ENCODE peak calls at places on chromosomes 11 and 22, in five cellular contexts. C is stomach, X is NB4, H is breast epithelium, V is IMR-90. E is an unnamed sample.

GRCh38 chr11:12188548-12189317 is 78.3 kb downstream of the MICAL2 start:
- DNase-seq in C (no peak), X (no peak), H (no peak), V (no peak), E (no peak)

GRCh38 chr11:15472405-15472799 is 357.7 kb downstream of the INSC start:
- DNase-seq in C (no peak), X (no peak), H (no peak), V (no peak), E (no peak)

GRCh38 chr11:12388939-12389670 is 11.7 kb downstream of the PARVA start:
- DNase-seq in C (no peak), X (no peak), H (no peak), V (no peak), E (no peak)

GRCh38 chr11:67301951-67302516 is 1.3 kb upstream of the SSH3 start:
- DNase-seq in C (peak; percentile 67), X (peak; percentile 43), H (peak; percentile 80), V (peak; percentile 68), E (peak; percentile 93)

GRCh38 chr22:46971141-46971775 is 208.8 kb downstream of the TBC1D22A start:
- DNase-seq in C (no peak), X (no peak), H (no peak), V (peak; percentile 83), E (peak; percentile 32)

GRCh38 chr22:41478891-41479521 is 10.1 kb downstream of the ACO2 start:
- DNase-seq in C (no peak), X (peak; percentile 39), H (no peak), V (peak; percentile 59), E (no peak)

GRCh38 chr11:70716986-70717775 is 318.9 kb downstream of the CTTN start:
- DNase-seq in C (no peak), X (peak; percentile 82), H (no peak), V (no peak), E (no peak)

GRCh38 chr11:64566042-64566914 is 24.7 kb upstream of the SLC22A12 start:
- DNase-seq in C (peak; percentile 41), X (peak; percentile 70), H (no peak), V (peak; percentile 65), E (no peak)

GRCh38 chr11:64359712-64360402 is 895 bp downstream of the RPS6KA4 start:
- DNase-seq in C (peak; percentile 46), X (peak; percentile 40), H (no peak), V (no peak), E (no peak)

GRCh38 chr11:56911312-56911711 is 77.4 kb upstream of the OR5AK2 start:
- DNase-seq in C (no peak), X (no peak), H (no peak), V (no peak), E (no peak)

GRCh38 chr11:45610627-45611026 is 54.8 kb downstream of the CHST1 start:
- DNase-seq in C (no peak), X (peak; percentile 88), H (no peak), V (no peak), E (no peak)

GRCh38 chr11:118735203-118735602 is 55.8 kb upstream of the TREH start:
- DNase-seq in C (no peak), X (no peak), H (no peak), V (no peak), E (peak; percentile 10)

GRCh38 chr11:567629-568258 is 7.0 kb downstream of the RASSF7 start:
- DNase-seq in C (no peak), X (no peak), H (no peak), V (no peak), E (no peak)

GRCh38 chr11:102061276-102061675 is 14.0 kb downstream of the CFAP300 start:
- DNase-seq in C (no peak), X (no peak), H (no peak), V (peak; percentile 28), E (no peak)

GRCh38 chr11:126072821-126073594 is 10.3 kb upstream of the CDON start:
- DNase-seq in C (no peak), X (no peak), H (no peak), V (no peak), E (no peak)

GRCh38 chr11:112302226-112302868 is 41.7 kb upstream of the PLET1 start:
- DNase-seq in C (no peak), X (no peak), H (no peak), V (peak; percentile 30), E (no peak)

GRCh38 chr11:88131764-88132470 is 43.3 kb downstream of the RAB38 start:
- DNase-seq in C (no peak), X (no peak), H (no peak), V (no peak), E (no peak)

GRCh38 chr11:20544536-20545237 is 54.7 kb upstream of the SLC6A5 start:
- DNase-seq in C (no peak), X (no peak), H (no peak), V (no peak), E (no peak)

GRCh38 chr11:57667065-57667714 is 724 bp upstream of the ZDHHC5 start:
- DNase-seq in C (peak; percentile 97), X (peak; percentile 99), H (peak; percentile 95), V (peak; percentile 99), E (peak; percentile 99)

GRCh38 chr11:75160328-75160757 is 9.4 kb downstream of the SLCO2B1 start:
- DNase-seq in C (no peak), X (no peak), H (no peak), V (no peak), E (no peak)

GRCh38 chr11:15074206-15075161 is 1.1 kb downstream of the CALCB start:
- DNase-seq in C (peak; percentile 91), X (peak; percentile 65), H (peak; percentile 77), V (peak; percentile 51), E (peak; percentile 92)

GRCh38 chr11:117478926-117479325 is 151.3 kb downstream of the CEP164 start:
- DNase-seq in C (no peak), X (no peak), H (no peak), V (no peak), E (no peak)

GRCh38 chr11:65224939-65225283 is 36.9 kb upstream of the POLA2 start:
- DNase-seq in C (peak; percentile 56), X (peak; percentile 64), H (peak; percentile 65), V (peak; percentile 79), E (no peak)

GRCh38 chr11:103673773-103674172 is 362.7 kb upstream of the DDI1 start:
- DNase-seq in C (no peak), X (no peak), H (no peak), V (peak; percentile 71), E (no peak)

GRCh38 chr11:104259121-104259610 is 95.2 kb upstream of the PDGFD start:
- DNase-seq in C (no peak), X (no peak), H (no peak), V (no peak), E (no peak)

GRCh38 chr22:46454910-46455269 is 82.5 kb downstream of the CELSR1 start:
- DNase-seq in C (no peak), X (no peak), H (no peak), V (peak; percentile 10), E (no peak)

GRCh38 chr22:49951986-49952896 is 8.3 kb upstream of the PIM3 start:
- DNase-seq in C (no peak), X (no peak), H (no peak), V (peak; percentile 81), E (no peak)

GRCh38 chr22:49950396-49950994 is 10.1 kb upstream of the PIM3 start:
- DNase-seq in C (peak; percentile 69), X (no peak), H (no peak), V (no peak), E (no peak)

GRCh38 chr22:49949914-49950292 is 10.7 kb upstream of the PIM3 start:
- DNase-seq in C (no peak), X (no peak), H (no peak), V (no peak), E (no peak)

GRCh38 chr22:49951678-49951985 is 8.9 kb upstream of the PIM3 start:
- DNase-seq in C (peak; percentile 51), X (no peak), H (no peak), V (no peak), E (no peak)

DNA sequence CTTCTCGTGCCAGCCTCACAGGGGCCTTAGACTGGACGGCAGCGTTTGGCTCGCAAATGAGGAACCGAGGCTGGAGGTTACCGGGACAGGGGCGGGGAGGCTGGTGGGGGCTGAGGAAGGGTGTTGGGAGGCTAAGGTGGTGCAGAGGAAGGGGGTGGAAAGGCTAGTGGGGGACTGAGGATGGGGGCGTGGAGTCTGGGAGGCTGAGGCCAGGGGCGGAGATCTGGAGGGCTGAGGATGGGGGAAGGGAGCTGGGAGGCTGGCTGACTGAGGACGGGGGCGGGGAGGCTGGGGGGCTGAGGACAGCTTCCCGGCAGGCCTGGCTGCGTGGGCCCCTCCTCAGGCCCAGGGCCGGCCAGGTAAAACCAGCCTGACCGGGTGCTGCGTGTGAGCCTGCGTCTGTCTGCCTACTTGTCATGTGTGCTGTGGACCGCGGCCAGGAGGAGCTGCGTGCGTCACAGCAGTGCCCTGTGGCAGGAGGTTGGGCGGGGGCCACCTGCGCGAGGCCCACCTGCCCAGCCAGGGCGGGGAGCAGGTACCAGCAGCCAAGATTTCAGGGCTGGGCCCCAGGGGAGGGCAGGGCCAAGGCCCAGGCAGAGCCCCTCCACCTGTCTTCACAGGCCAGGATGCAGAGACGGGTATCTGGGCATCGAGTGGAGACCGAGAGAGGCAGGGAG is 9.4 kb upstream of the PIM3 start:
- DNase-seq in C (peak; percentile 99), X (no peak), H (peak; percentile 97), V (peak; percentile 64), E (peak; percentile 86)
- TF ChIP-seq POLR2A in C (no peak), X (no peak), H (no peak), V (no peak), E (no peak)

GRCh38 chr22:36385491-36386350 is 2.0 kb downstream of the MYH9 start:
- DNase-seq in C (peak; percentile 83), X (peak; percentile 76), H (peak; percentile 87), V (no peak), E (no peak)
- TF ChIP-seq POLR2A in C (no peak), X (no peak), H (no peak), V (peak; percentile 49), E (no peak)

DNA sequence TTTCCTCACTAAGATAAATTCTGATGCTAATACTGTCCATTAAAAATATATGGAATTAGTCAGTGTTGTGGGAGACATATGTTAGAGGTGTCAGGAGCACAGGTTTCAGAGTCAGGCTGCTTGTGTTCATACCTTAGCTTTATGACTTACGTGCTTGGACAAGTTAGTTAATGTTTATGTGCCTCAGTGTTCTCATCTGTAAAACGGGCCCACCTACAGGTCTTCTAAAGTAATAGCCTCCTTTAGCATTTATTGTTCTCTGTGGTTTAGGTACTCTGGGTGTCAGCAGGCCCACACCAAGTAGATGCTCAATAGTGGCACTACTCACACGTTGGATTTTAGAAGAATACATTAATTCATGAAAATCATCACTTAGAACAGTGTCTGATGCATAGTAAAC is 308.7 kb upstream of the ZC3H12C start:
- DNase-seq in C (no peak), X (no peak), H (no peak), V (no peak), E (no peak)
- TF ChIP-seq POLR2A in C (no peak), X (no peak), H (no peak), V (no peak), E (no peak)

DNA sequence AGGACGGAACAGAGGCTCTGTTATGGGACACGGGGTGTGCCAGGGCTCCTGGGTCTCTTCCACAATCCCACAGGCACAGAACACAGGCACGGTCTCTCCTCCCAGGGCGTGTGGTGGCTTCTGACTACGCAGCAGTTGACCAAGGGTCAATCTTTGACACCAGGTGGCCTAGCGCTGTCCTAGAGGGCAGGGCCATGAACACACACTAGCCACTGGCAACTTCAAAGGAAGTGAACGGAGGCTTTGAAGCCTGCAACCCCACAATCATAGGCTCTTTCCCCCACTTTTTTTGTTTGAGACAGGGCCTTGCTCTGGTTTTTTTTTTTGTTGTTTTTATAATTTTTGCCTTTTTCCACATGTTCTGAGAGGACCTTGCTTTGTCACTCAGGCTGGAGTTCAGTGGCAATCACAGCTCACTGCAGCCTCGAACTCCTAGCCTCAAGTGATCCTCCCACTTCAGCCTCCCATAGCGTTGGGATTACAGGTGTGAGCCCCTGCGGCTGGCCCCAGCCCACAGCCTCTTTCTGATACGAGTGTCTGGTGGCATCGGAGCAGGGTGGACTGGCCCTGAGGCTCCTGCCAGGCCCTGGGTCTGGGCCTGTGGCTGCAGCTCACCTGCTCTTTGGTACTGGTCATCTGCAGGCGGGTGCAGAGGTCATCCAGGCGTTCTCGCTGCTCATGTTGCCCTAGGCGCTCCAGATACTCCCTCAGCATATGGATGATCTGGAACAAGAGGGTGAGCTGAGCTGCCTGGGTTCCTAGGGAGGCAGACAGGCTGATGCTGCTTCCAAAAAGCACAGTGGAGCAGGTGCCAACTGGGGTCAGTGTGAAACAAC is 9.1 kb downstream of the GALR3 start:
- DNase-seq in C (no peak), X (no peak), H (no peak), V (no peak), E (no peak)
- TF ChIP-seq POLR2A in C (no peak), X (no peak), H (no peak), V (no peak), E (no peak)

E was measured in lower leg skin.